ENCODE peak calls at places on chromosomes 13 and 19, in five cellular contexts. V is uterus, Q is ovary, T is cardiac muscle cell, S is left ventricle myocardium inferior. A is an unnamed sample.

GRCh38 chr13:75312884-75313520 is 169.0 kb downstream of the TBC1D4 start:
- DNase-seq in V (no peak), Q (no peak), T (no peak), S (no peak), A (no peak)

GRCh38 chr13:24038405-24038804 is 122.1 kb upstream of the SPATA13 start:
- DNase-seq in V (no peak), Q (no peak), T (no peak), S (no peak), A (no peak)

GRCh38 chr19:49890349-49891311 is 6.1 kb downstream of the IL4I1 start:
- DNase-seq in V (no peak), Q (peak; percentile 49), T (peak; percentile 64), S (no peak), A (no peak)

GRCh38 chr13:51488212-51488611 is 35.4 kb upstream of the INTS6 start:
- DNase-seq in V (no peak), Q (no peak), T (no peak), S (no peak), A (no peak)

GRCh38 chr19:18254546-18255500 is 19.4 kb downstream of the IQCN start:
- DNase-seq in V (no peak), Q (no peak), T (no peak), S (no peak), A (no peak)

GRCh38 chr19:55347442-55348009 is 7.0 kb downstream of the COX6B2 start:
- DNase-seq in V (no peak), Q (no peak), T (no peak), S (no peak), A (no peak)

GRCh38 chr13:40777166-40777956 is 6.4 kb upstream of the MRPS31 start:
- DNase-seq in V (peak; percentile 41), Q (no peak), T (peak; percentile 71), S (no peak), A (peak; percentile 14)

GRCh38 chr19:45515081-45515624 is 7.9 kb downstream of the VASP start:
- DNase-seq in V (no peak), Q (no peak), T (no peak), S (peak; percentile 58), A (no peak)

GRCh38 chr19:51803965-51804364 is 9.0 kb downstream of the FPR3 start:
- DNase-seq in V (no peak), Q (no peak), T (no peak), S (no peak), A (no peak)

GRCh38 chr13:20221772-20222171 is 10.3 kb downstream of the GJB6 start:
- DNase-seq in V (no peak), Q (no peak), T (no peak), S (no peak), A (no peak)

GRCh38 chr19:28420731-28421550 is 792.0 kb downstream of the UQCRFS1 start:
- DNase-seq in V (no peak), Q (no peak), T (no peak), S (no peak), A (no peak)

GRCh38 chr19:45451181-45451849 is 16.5 kb upstream of the FOSB start:
- DNase-seq in V (peak; percentile 59), Q (no peak), T (no peak), S (no peak), A (no peak)

GRCh38 chr13:30346789-30347167 is 39.4 kb upstream of the KATNAL1 start:
- DNase-seq in V (no peak), Q (no peak), T (no peak), S (no peak), A (no peak)

GRCh38 chr19:31350693-31351211 is 1.5 kb upstream of the TSHZ3 start:
- DNase-seq in V (peak; percentile 48), Q (peak; percentile 68), T (peak; percentile 81), S (peak; percentile 68), A (peak; percentile 35)

GRCh38 chr19:20154636-20155035 is 12.4 kb upstream of the ZNF486 start:
- DNase-seq in V (no peak), Q (no peak), T (no peak), S (no peak), A (no peak)

GRCh38 chr19:14718522-14719113 is 28.8 kb downstream of the ZNF333 start:
- DNase-seq in V (no peak), Q (no peak), T (no peak), S (no peak), A (no peak)

GRCh38 chr13:105773241-105773640 is 762.2 kb downstream of the EFNB2 start:
- DNase-seq in V (no peak), Q (no peak), T (no peak), S (no peak), A (no peak)

GRCh38 chr13:101919541-101920306 is 467.2 kb downstream of the ITGBL1 start:
- DNase-seq in V (no peak), Q (no peak), T (peak; percentile 76), S (peak; percentile 27), A (peak; percentile 45)

DNA sequence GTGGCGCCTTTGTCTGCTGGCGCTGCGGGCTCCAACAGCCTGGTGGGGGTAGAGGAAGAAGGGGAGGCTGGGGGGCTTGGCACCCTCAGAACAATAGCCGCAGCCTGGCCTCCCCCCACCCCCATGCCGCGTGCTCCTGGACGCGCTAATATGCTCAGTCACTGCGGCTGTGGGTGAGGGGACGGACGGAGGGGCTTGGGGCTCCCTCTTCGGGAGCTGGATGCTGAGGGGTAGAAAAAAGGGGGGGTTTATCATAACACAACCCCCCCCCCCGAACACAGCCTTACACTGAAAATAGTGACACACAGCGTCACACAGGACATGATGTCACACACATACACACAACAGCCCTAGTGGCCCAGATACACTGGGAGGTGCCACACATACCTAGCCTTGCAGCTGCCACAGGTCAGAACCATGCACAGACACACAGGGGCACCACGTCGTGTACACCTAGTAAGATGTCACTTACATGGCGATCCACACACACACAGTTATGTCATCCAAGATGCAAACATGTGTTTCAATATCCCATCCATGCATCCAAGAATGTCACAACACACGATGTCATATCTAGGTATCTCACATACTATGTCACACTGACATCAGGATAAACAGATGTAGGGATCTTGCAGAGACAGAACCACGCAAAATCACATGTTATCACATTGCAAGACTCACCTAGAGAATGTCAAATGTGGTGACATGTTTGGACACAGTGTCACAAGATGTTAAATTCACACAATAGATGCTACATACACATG is 760 bp downstream of the MAST1 start:
- DNase-seq in V (no peak), Q (no peak), T (no peak), S (no peak), A (no peak)
- H3K27me3 ChIP-seq in V (peaks cover 62% of the 10 kb centered on the region), Q (peaks cover 10% of the 10 kb centered on the region), T (peaks cover 36% of the 10 kb centered on the region), S (peaks cover 100% of the 10 kb centered on the region), A (no peaks in the 10 kb centered on the region)

GRCh38 chr19:11652056-11652455 is 54.8 kb downstream of the ZNF627 start:
- DNase-seq in V (no peak), Q (no peak), T (no peak), S (no peak), A (no peak)
- H3K9me3 ChIP-seq in V (no peaks in the 10 kb centered on the region), Q (peaks cover 12% of the 10 kb centered on the region), T (peaks cover 10% of the 10 kb centered on the region), S (peaks cover 47% of the 10 kb centered on the region), A (peaks cover 8% of the 10 kb centered on the region)

GRCh38 chr13:110304256-110304655 is 2.7 kb downstream of the COL4A1 start:
- DNase-seq in V (peak; percentile 68), Q (no peak), T (no peak), S (no peak), A (peak; percentile 48)

GRCh38 chr13:110306340-110306959 is 507 bp downstream of the COL4A1 start:
- DNase-seq in V (peak; percentile 62), Q (peak; percentile 58), T (peak; percentile 51), S (no peak), A (no peak)

GRCh38 chr13:110305001-110305400 is 2.0 kb downstream of the COL4A1 start:
- DNase-seq in V (no peak), Q (no peak), T (no peak), S (no peak), A (no peak)

GRCh38 chr13:110305949-110306339 is 1.0 kb downstream of the COL4A1 start:
- DNase-seq in V (no peak), Q (no peak), T (no peak), S (no peak), A (peak; percentile 8)

GRCh38 chr13:110305544-110305943 is 1.4 kb downstream of the COL4A1 start:
- DNase-seq in V (no peak), Q (no peak), T (no peak), S (no peak), A (no peak)
- H3K27ac ChIP-seq in V (peak overlapping the region; percentile 99), Q (no peak overlapping the region), T (no peak overlapping the region), S (peak overlapping the region; percentile 97), A (no peak overlapping the region)

DNA sequence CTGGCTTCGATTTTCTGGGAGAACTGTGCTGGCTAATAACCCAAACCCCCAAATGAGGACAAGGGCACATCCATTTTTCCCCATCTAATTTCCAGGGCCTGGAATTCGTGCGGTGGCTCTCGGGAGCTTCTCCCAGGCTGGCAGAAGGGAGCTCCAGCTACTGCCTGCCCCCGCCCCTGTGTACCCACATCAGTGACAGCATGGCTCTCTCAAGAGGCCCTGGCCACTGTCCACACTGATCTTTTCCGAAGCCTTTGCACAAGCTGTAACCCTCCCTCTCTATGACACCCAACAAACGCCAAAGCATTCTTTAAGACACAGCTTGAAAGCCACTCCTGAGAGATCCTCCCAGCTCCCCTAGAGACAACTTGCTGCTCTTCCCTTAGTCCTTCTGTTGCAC is 73.1 kb downstream of the ZIC5 start:
- DNase-seq in V (no peak), Q (no peak), T (no peak), S (no peak), A (peak; percentile 6)
- H3K27me3 ChIP-seq in V (peaks cover 17% of the 10 kb centered on the region), Q (peaks cover 5% of the 10 kb centered on the region), T (peaks cover 40% of the 10 kb centered on the region), S (peaks cover 98% of the 10 kb centered on the region), A (no peaks in the 10 kb centered on the region)

DNA sequence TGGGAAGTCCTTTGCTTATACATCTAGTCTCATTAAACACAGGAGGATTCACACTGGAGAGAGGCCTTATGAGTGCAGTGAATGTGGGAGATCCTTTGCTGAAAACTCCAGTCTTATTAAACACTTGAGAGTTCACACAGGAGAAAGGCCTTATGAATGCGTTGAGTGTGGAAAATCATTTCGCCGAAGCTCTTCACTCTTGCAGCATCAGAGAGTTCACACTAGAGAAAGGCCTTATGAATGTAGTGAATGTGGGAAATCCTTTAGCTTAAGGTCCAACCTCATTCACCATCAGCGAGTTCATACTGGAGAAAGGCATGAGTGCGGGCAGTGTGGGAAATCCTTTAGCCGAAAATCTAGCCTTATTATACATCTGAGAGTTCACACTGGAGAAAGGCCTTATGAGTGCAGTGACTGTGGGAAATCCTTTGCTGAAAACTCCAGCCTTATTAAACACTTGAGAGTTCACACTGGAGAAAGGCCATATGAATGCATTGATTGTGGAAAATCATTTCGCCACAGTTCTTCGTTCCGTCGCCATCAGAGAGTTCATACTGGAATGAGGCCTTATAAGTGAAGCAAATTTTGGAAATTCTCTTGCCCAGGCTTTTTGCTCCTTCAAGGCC is 9.9 kb downstream of the ZNF586 start:
- DNase-seq in V (no peak), Q (no peak), T (no peak), S (no peak), A (no peak)
- H3K9me3 ChIP-seq in V (no peaks in the 10 kb centered on the region), Q (peaks cover 77% of the 10 kb centered on the region), T (no peaks in the 10 kb centered on the region), S (peaks cover 100% of the 10 kb centered on the region), A (no peaks in the 10 kb centered on the region)